ENCODE peak calls at places on chromosomes 6 and 20, in five cellular contexts. One of them, this sample, is unnamed.

GRCh38 chr6:144683216-144684070 is 398.3 kb downstream of the UTRN start:
- DNase-seq in H4: no peak
- DNase-seq in stimulated activated CD4-positive, alpha-beta T cell treated with anti-CD3 and anti-CD28 coated beads, TNF-alpha, amount 100 ng/mL, for 1 hour: no peak
- DNase-seq in glutamatergic neuron: no peak
- DNase-seq in activated CD4-positive, alpha-beta T cell treated with anti-CD3 and anti-CD28 coated beads, Interleukin-2, amount 50 U/mL, for 24 hours: no peak
- DNase-seq in this sample: no peak

GRCh38 chr6:68738039-68738438 is 103.0 kb downstream of the ADGRB3 start:
- DNase-seq in stimulated activated CD4-positive, alpha-beta T cell treated with anti-CD3 and anti-CD28 coated beads, TNF-alpha, amount 100 ng/mL, for 1 hour: no peak
- DNase-seq in glutamatergic neuron: no peak
- DNase-seq in H4: no peak
- DNase-seq in activated CD4-positive, alpha-beta T cell treated with anti-CD3 and anti-CD28 coated beads, Interleukin-2, amount 50 U/mL, for 24 hours: no peak
- DNase-seq in this sample: no peak

GRCh38 chr6:113786168-113786567 is 71.0 kb upstream of the MARCKS start:
- DNase-seq in stimulated activated CD4-positive, alpha-beta T cell treated with anti-CD3 and anti-CD28 coated beads, TNF-alpha, amount 100 ng/mL, for 1 hour: no peak
- DNase-seq in activated CD4-positive, alpha-beta T cell treated with anti-CD3 and anti-CD28 coated beads, Interleukin-2, amount 50 U/mL, for 24 hours: no peak
- DNase-seq in glutamatergic neuron: no peak
- DNase-seq in H4: no peak
- DNase-seq in this sample: no peak

GRCh38 chr20:50726955-50727791 is 4.2 kb upstream of the PARD6B start:
- DNase-seq in glutamatergic neuron: no peak
- DNase-seq in activated CD4-positive, alpha-beta T cell treated with anti-CD3 and anti-CD28 coated beads, Interleukin-2, amount 50 U/mL, for 24 hours: no peak
- DNase-seq in H4: no peak
- DNase-seq in stimulated activated CD4-positive, alpha-beta T cell treated with anti-CD3 and anti-CD28 coated beads, TNF-alpha, amount 100 ng/mL, for 1 hour: no peak
- DNase-seq in this sample: no peak

GRCh38 chr6:87755697-87756671 is 54.0 kb upstream of the AKIRIN2 start:
- DNase-seq in activated CD4-positive, alpha-beta T cell treated with anti-CD3 and anti-CD28 coated beads, Interleukin-2, amount 50 U/mL, for 24 hours: no peak
- DNase-seq in glutamatergic neuron: no peak
- DNase-seq in H4: peak
- DNase-seq in stimulated activated CD4-positive, alpha-beta T cell treated with anti-CD3 and anti-CD28 coated beads, TNF-alpha, amount 100 ng/mL, for 1 hour: no peak
- DNase-seq in this sample: no peak

GRCh38 chr20:6636209-6637159 is 131.0 kb upstream of the BMP2 start:
- DNase-seq in stimulated activated CD4-positive, alpha-beta T cell treated with anti-CD3 and anti-CD28 coated beads, TNF-alpha, amount 100 ng/mL, for 1 hour: no peak
- DNase-seq in glutamatergic neuron: no peak
- DNase-seq in H4: peak
- DNase-seq in activated CD4-positive, alpha-beta T cell treated with anti-CD3 and anti-CD28 coated beads, Interleukin-2, amount 50 U/mL, for 24 hours: no peak
- DNase-seq in this sample: no peak

GRCh38 chr20:64188682-64189529 is 24.7 kb downstream of the MYT1 start:
- DNase-seq in glutamatergic neuron: peak
- DNase-seq in stimulated activated CD4-positive, alpha-beta T cell treated with anti-CD3 and anti-CD28 coated beads, TNF-alpha, amount 100 ng/mL, for 1 hour: no peak
- DNase-seq in activated CD4-positive, alpha-beta T cell treated with anti-CD3 and anti-CD28 coated beads, Interleukin-2, amount 50 U/mL, for 24 hours: no peak
- DNase-seq in H4: peak
- DNase-seq in this sample: no peak

GRCh38 chr20:25116746-25117457 is 35.0 kb upstream of the VSX1 start:
- DNase-seq in H4: no peak
- DNase-seq in stimulated activated CD4-positive, alpha-beta T cell treated with anti-CD3 and anti-CD28 coated beads, TNF-alpha, amount 100 ng/mL, for 1 hour: no peak
- DNase-seq in glutamatergic neuron: no peak
- DNase-seq in activated CD4-positive, alpha-beta T cell treated with anti-CD3 and anti-CD28 coated beads, Interleukin-2, amount 50 U/mL, for 24 hours: no peak
- DNase-seq in this sample: no peak

GRCh38 chr20:57087102-57087501 is 179.3 kb downstream of the BMP7 start:
- DNase-seq in activated CD4-positive, alpha-beta T cell treated with anti-CD3 and anti-CD28 coated beads, Interleukin-2, amount 50 U/mL, for 24 hours: no peak
- DNase-seq in glutamatergic neuron: no peak
- DNase-seq in H4: no peak
- DNase-seq in stimulated activated CD4-positive, alpha-beta T cell treated with anti-CD3 and anti-CD28 coated beads, TNF-alpha, amount 100 ng/mL, for 1 hour: no peak
- DNase-seq in this sample: no peak

GRCh38 chr6:30311669-30312068 is 15.1 kb upstream of the TRIM39 start:
- DNase-seq in H4: no peak
- DNase-seq in activated CD4-positive, alpha-beta T cell treated with anti-CD3 and anti-CD28 coated beads, Interleukin-2, amount 50 U/mL, for 24 hours: no peak
- DNase-seq in glutamatergic neuron: no peak
- DNase-seq in stimulated activated CD4-positive, alpha-beta T cell treated with anti-CD3 and anti-CD28 coated beads, TNF-alpha, amount 100 ng/mL, for 1 hour: no peak
- DNase-seq in this sample: no peak

GRCh38 chr6:54697423-54697822 is 149.1 kb upstream of the FAM83B start:
- DNase-seq in glutamatergic neuron: no peak
- DNase-seq in activated CD4-positive, alpha-beta T cell treated with anti-CD3 and anti-CD28 coated beads, Interleukin-2, amount 50 U/mL, for 24 hours: no peak
- DNase-seq in stimulated activated CD4-positive, alpha-beta T cell treated with anti-CD3 and anti-CD28 coated beads, TNF-alpha, amount 100 ng/mL, for 1 hour: no peak
- DNase-seq in H4: no peak
- DNase-seq in this sample: no peak

GRCh38 chr6:18477301-18477941 is 90.3 kb downstream of the RNF144B start:
- DNase-seq in glutamatergic neuron: no peak
- DNase-seq in activated CD4-positive, alpha-beta T cell treated with anti-CD3 and anti-CD28 coated beads, Interleukin-2, amount 50 U/mL, for 24 hours: no peak
- DNase-seq in stimulated activated CD4-positive, alpha-beta T cell treated with anti-CD3 and anti-CD28 coated beads, TNF-alpha, amount 100 ng/mL, for 1 hour: no peak
- DNase-seq in H4: no peak
- DNase-seq in this sample: no peak

GRCh38 chr6:125994659-125995488 is 8.5 kb downstream of the TRMT11 start:
- DNase-seq in activated CD4-positive, alpha-beta T cell treated with anti-CD3 and anti-CD28 coated beads, Interleukin-2, amount 50 U/mL, for 24 hours: no peak
- DNase-seq in glutamatergic neuron: peak
- DNase-seq in H4: no peak
- DNase-seq in stimulated activated CD4-positive, alpha-beta T cell treated with anti-CD3 and anti-CD28 coated beads, TNF-alpha, amount 100 ng/mL, for 1 hour: no peak
- DNase-seq in this sample: no peak

GRCh38 chr6:28607990-28608389 is 82.3 kb downstream of the GPX5 start:
- DNase-seq in H4: no peak
- DNase-seq in glutamatergic neuron: no peak
- DNase-seq in activated CD4-positive, alpha-beta T cell treated with anti-CD3 and anti-CD28 coated beads, Interleukin-2, amount 50 U/mL, for 24 hours: no peak
- DNase-seq in stimulated activated CD4-positive, alpha-beta T cell treated with anti-CD3 and anti-CD28 coated beads, TNF-alpha, amount 100 ng/mL, for 1 hour: no peak
- DNase-seq in this sample: no peak

GRCh38 chr20:48722002-48722731 is 105.6 kb downstream of the PREX1 start:
- DNase-seq in H4: peak
- DNase-seq in stimulated activated CD4-positive, alpha-beta T cell treated with anti-CD3 and anti-CD28 coated beads, TNF-alpha, amount 100 ng/mL, for 1 hour: no peak
- DNase-seq in glutamatergic neuron: no peak
- DNase-seq in activated CD4-positive, alpha-beta T cell treated with anti-CD3 and anti-CD28 coated beads, Interleukin-2, amount 50 U/mL, for 24 hours: no peak
- DNase-seq in this sample: no peak

GRCh38 chr6:122049341-122049740 is 350.1 kb upstream of the HSF2 start:
- DNase-seq in glutamatergic neuron: no peak
- DNase-seq in H4: peak
- DNase-seq in stimulated activated CD4-positive, alpha-beta T cell treated with anti-CD3 and anti-CD28 coated beads, TNF-alpha, amount 100 ng/mL, for 1 hour: no peak
- DNase-seq in activated CD4-positive, alpha-beta T cell treated with anti-CD3 and anti-CD28 coated beads, Interleukin-2, amount 50 U/mL, for 24 hours: no peak
- DNase-seq in this sample: no peak

GRCh38 chr6:124738496-124738895 is 223.7 kb upstream of the RNF217 start:
- DNase-seq in activated CD4-positive, alpha-beta T cell treated with anti-CD3 and anti-CD28 coated beads, Interleukin-2, amount 50 U/mL, for 24 hours: no peak
- DNase-seq in H4: no peak
- DNase-seq in glutamatergic neuron: no peak
- DNase-seq in stimulated activated CD4-positive, alpha-beta T cell treated with anti-CD3 and anti-CD28 coated beads, TNF-alpha, amount 100 ng/mL, for 1 hour: no peak
- DNase-seq in this sample: no peak

GRCh38 chr20:62696431-62696957 is 12.1 kb upstream of the NTSR1 start:
- DNase-seq in H4: no peak
- DNase-seq in glutamatergic neuron: no peak
- DNase-seq in activated CD4-positive, alpha-beta T cell treated with anti-CD3 and anti-CD28 coated beads, Interleukin-2, amount 50 U/mL, for 24 hours: no peak
- DNase-seq in stimulated activated CD4-positive, alpha-beta T cell treated with anti-CD3 and anti-CD28 coated beads, TNF-alpha, amount 100 ng/mL, for 1 hour: no peak
- DNase-seq in this sample: no peak

GRCh38 chr6:63307581-63308246 is 12.1 kb downstream of the LGSN start:
- DNase-seq in glutamatergic neuron: no peak
- DNase-seq in H4: peak
- DNase-seq in stimulated activated CD4-positive, alpha-beta T cell treated with anti-CD3 and anti-CD28 coated beads, TNF-alpha, amount 100 ng/mL, for 1 hour: no peak
- DNase-seq in activated CD4-positive, alpha-beta T cell treated with anti-CD3 and anti-CD28 coated beads, Interleukin-2, amount 50 U/mL, for 24 hours: no peak
- DNase-seq in this sample: no peak

GRCh38 chr6:121222656-121223055 is 111.6 kb downstream of the TBC1D32 start:
- DNase-seq in glutamatergic neuron: no peak
- DNase-seq in H4: no peak
- DNase-seq in stimulated activated CD4-positive, alpha-beta T cell treated with anti-CD3 and anti-CD28 coated beads, TNF-alpha, amount 100 ng/mL, for 1 hour: no peak
- DNase-seq in activated CD4-positive, alpha-beta T cell treated with anti-CD3 and anti-CD28 coated beads, Interleukin-2, amount 50 U/mL, for 24 hours: no peak
- DNase-seq in this sample: no peak

GRCh38 chr6:37038297-37039198 is 33.1 kb downstream of the FGD2 start:
- DNase-seq in glutamatergic neuron: no peak
- DNase-seq in H4: no peak
- DNase-seq in activated CD4-positive, alpha-beta T cell treated with anti-CD3 and anti-CD28 coated beads, Interleukin-2, amount 50 U/mL, for 24 hours: no peak
- DNase-seq in stimulated activated CD4-positive, alpha-beta T cell treated with anti-CD3 and anti-CD28 coated beads, TNF-alpha, amount 100 ng/mL, for 1 hour: no peak
- DNase-seq in this sample: no peak

GRCh38 chr20:17505664-17506517 is 25.3 kb downstream of the BFSP1 start:
- DNase-seq in activated CD4-positive, alpha-beta T cell treated with anti-CD3 and anti-CD28 coated beads, Interleukin-2, amount 50 U/mL, for 24 hours: peak
- DNase-seq in H4: peak
- DNase-seq in glutamatergic neuron: no peak
- DNase-seq in stimulated activated CD4-positive, alpha-beta T cell treated with anti-CD3 and anti-CD28 coated beads, TNF-alpha, amount 100 ng/mL, for 1 hour: no peak
- DNase-seq in this sample: peak

GRCh38 chr6:170405311-170405975 is 98.9 kb downstream of the FAM120B start:
- DNase-seq in glutamatergic neuron: no peak
- DNase-seq in activated CD4-positive, alpha-beta T cell treated with anti-CD3 and anti-CD28 coated beads, Interleukin-2, amount 50 U/mL, for 24 hours: no peak
- DNase-seq in H4: peak
- DNase-seq in stimulated activated CD4-positive, alpha-beta T cell treated with anti-CD3 and anti-CD28 coated beads, TNF-alpha, amount 100 ng/mL, for 1 hour: no peak
- DNase-seq in this sample: no peak

GRCh38 chr6:158072083-158072721 is 90.5 kb downstream of the SYNJ2 start:
- DNase-seq in glutamatergic neuron: peak
- DNase-seq in stimulated activated CD4-positive, alpha-beta T cell treated with anti-CD3 and anti-CD28 coated beads, TNF-alpha, amount 100 ng/mL, for 1 hour: peak
- DNase-seq in activated CD4-positive, alpha-beta T cell treated with anti-CD3 and anti-CD28 coated beads, Interleukin-2, amount 50 U/mL, for 24 hours: peak
- DNase-seq in H4: peak
- DNase-seq in this sample: peak

GRCh38 chr6:141415896-141416295 is 716.8 kb upstream of the GJE1 start:
- DNase-seq in activated CD4-positive, alpha-beta T cell treated with anti-CD3 and anti-CD28 coated beads, Interleukin-2, amount 50 U/mL, for 24 hours: no peak
- DNase-seq in H4: no peak
- DNase-seq in stimulated activated CD4-positive, alpha-beta T cell treated with anti-CD3 and anti-CD28 coated beads, TNF-alpha, amount 100 ng/mL, for 1 hour: no peak
- DNase-seq in glutamatergic neuron: no peak
- DNase-seq in this sample: no peak

GRCh38 chr6:2503816-2504494 is 246.8 kb downstream of the MYLK4 start:
- DNase-seq in glutamatergic neuron: no peak
- DNase-seq in activated CD4-positive, alpha-beta T cell treated with anti-CD3 and anti-CD28 coated beads, Interleukin-2, amount 50 U/mL, for 24 hours: no peak
- DNase-seq in H4: no peak
- DNase-seq in stimulated activated CD4-positive, alpha-beta T cell treated with anti-CD3 and anti-CD28 coated beads, TNF-alpha, amount 100 ng/mL, for 1 hour: no peak
- DNase-seq in this sample: no peak

GRCh38 chr20:45611054-45611453 is 18.5 kb upstream of the WFDC10A start:
- DNase-seq in stimulated activated CD4-positive, alpha-beta T cell treated with anti-CD3 and anti-CD28 coated beads, TNF-alpha, amount 100 ng/mL, for 1 hour: no peak
- DNase-seq in activated CD4-positive, alpha-beta T cell treated with anti-CD3 and anti-CD28 coated beads, Interleukin-2, amount 50 U/mL, for 24 hours: peak
- DNase-seq in H4: peak
- DNase-seq in glutamatergic neuron: no peak
- DNase-seq in this sample: no peak

GRCh38 chr6:28134015-28134414 is 7.7 kb upstream of the ZKSCAN8 start:
- DNase-seq in H4: peak
- DNase-seq in activated CD4-positive, alpha-beta T cell treated with anti-CD3 and anti-CD28 coated beads, Interleukin-2, amount 50 U/mL, for 24 hours: no peak
- DNase-seq in stimulated activated CD4-positive, alpha-beta T cell treated with anti-CD3 and anti-CD28 coated beads, TNF-alpha, amount 100 ng/mL, for 1 hour: no peak
- DNase-seq in glutamatergic neuron: no peak
- DNase-seq in this sample: no peak

GRCh38 chr20:51420805-51421204 is 121.7 kb downstream of the NFATC2 start:
- DNase-seq in glutamatergic neuron: no peak
- DNase-seq in activated CD4-positive, alpha-beta T cell treated with anti-CD3 and anti-CD28 coated beads, Interleukin-2, amount 50 U/mL, for 24 hours: no peak
- DNase-seq in H4: no peak
- DNase-seq in stimulated activated CD4-positive, alpha-beta T cell treated with anti-CD3 and anti-CD28 coated beads, TNF-alpha, amount 100 ng/mL, for 1 hour: no peak
- DNase-seq in this sample: no peak

This sample was measured in activated naive CD8-positive, alpha-beta T cell treated with anti-CD3 and anti-CD28 coated beads, Interleukin-2, amount 50 U/mL, for 16 hours.